ENCODE peak calls at places on chromosomes 6 and 20, in four cellular contexts. One of them, this sample, is unnamed.

GRCh38 chr20:18058661-18059467 is 1.1 kb upstream of the OVOL2 start:
- DNase-seq in GM12865: no peak
- DNase-seq in GM13976: peak
- DNase-seq in natural killer cell: no peak
- DNase-seq in this sample: no peak

GRCh38 chr6:166626177-166627038 is 643 bp downstream of the RPS6KA2 start:
- DNase-seq in GM12865: peak
- DNase-seq in GM13976: peak
- DNase-seq in natural killer cell: peak
- DNase-seq in this sample: no peak

GRCh38 chr6:129929433-129929832 is 68.3 kb upstream of the TMEM244 start:
- DNase-seq in GM12865: no peak
- DNase-seq in GM13976: no peak
- DNase-seq in natural killer cell: no peak
- DNase-seq in this sample: no peak

GRCh38 chr6:30614843-30615218 is 2.2 kb downstream of the PPP1R10 start:
- DNase-seq in GM12865: peak
- DNase-seq in GM13976: peak
- DNase-seq in natural killer cell: peak
- DNase-seq in this sample: peak

GRCh38 chr6:114559419-114559818 is 216.6 kb upstream of the HS3ST5 start:
- DNase-seq in GM12865: no peak
- DNase-seq in GM13976: no peak
- DNase-seq in natural killer cell: no peak
- DNase-seq in this sample: no peak

GRCh38 chr6:18207949-18208348 is 52.7 kb downstream of the KDM1B start:
- DNase-seq in GM12865: no peak
- DNase-seq in GM13976: no peak
- DNase-seq in natural killer cell: no peak
- DNase-seq in this sample: no peak

GRCh38 chr6:125120054-125120590 is 33.5 kb upstream of the TPD52L1 start:
- DNase-seq in GM12865: no peak
- DNase-seq in GM13976: no peak
- DNase-seq in natural killer cell: no peak
- DNase-seq in this sample: no peak

GRCh38 chr6:96520039-96520850 is 1.4 kb upstream of the UFL1 start:
- DNase-seq in GM12865: no peak
- DNase-seq in GM13976: no peak
- DNase-seq in natural killer cell: no peak
- DNase-seq in this sample: no peak

GRCh38 chr6:121732641-121733040 is 297.2 kb downstream of the GJA1 start:
- DNase-seq in GM12865: no peak
- DNase-seq in GM13976: no peak
- DNase-seq in natural killer cell: no peak
- DNase-seq in this sample: no peak

GRCh38 chr6:439681-440167 is 48.2 kb downstream of the IRF4 start:
- DNase-seq in GM12865: no peak
- DNase-seq in GM13976: no peak
- DNase-seq in natural killer cell: no peak
- DNase-seq in this sample: no peak

GRCh38 chr6:126027601-126028000 is 41.3 kb downstream of the TRMT11 start:
- DNase-seq in GM12865: no peak
- DNase-seq in GM13976: no peak
- DNase-seq in natural killer cell: no peak
- DNase-seq in this sample: no peak

GRCh38 chr6:1510239-1510638 is 99.5 kb upstream of the FOXC1 start:
- DNase-seq in GM12865: no peak
- DNase-seq in GM13976: no peak
- DNase-seq in natural killer cell: no peak
- DNase-seq in this sample: no peak

GRCh38 chr6:31658983-31659648 is 1.5 kb downstream of the C6orf47 start:
- DNase-seq in GM12865: no peak
- DNase-seq in GM13976: no peak
- DNase-seq in natural killer cell: no peak
- DNase-seq in this sample: no peak

GRCh38 chr20:8128291-8129046 is 3.6 kb upstream of the PLCB1 start:
- DNase-seq in GM12865: no peak
- DNase-seq in GM13976: no peak
- DNase-seq in natural killer cell: no peak
- DNase-seq in this sample: no peak

GRCh38 chr20:58482416-58482815 is 32.8 kb downstream of the APCDD1L start:
- DNase-seq in GM12865: no peak
- DNase-seq in GM13976: no peak
- DNase-seq in natural killer cell: no peak
- DNase-seq in this sample: no peak

GRCh38 chr6:160919713-160920112 is 71.9 kb upstream of the MAP3K4 start:
- DNase-seq in GM12865: no peak
- DNase-seq in GM13976: no peak
- DNase-seq in natural killer cell: no peak
- DNase-seq in this sample: no peak

GRCh38 chr20:58759947-58760346 is 67.3 kb downstream of the NPEPL1 start:
- DNase-seq in GM12865: no peak
- DNase-seq in GM13976: no peak
- DNase-seq in natural killer cell: no peak
- DNase-seq in this sample: no peak

GRCh38 chr6:384898-385297 is 6.7 kb upstream of the IRF4 start:
- DNase-seq in GM12865: no peak
- DNase-seq in GM13976: no peak
- DNase-seq in natural killer cell: no peak
- DNase-seq in this sample: no peak

GRCh38 chr6:37170273-37171140 is 555 bp downstream of the PIM1 start:
- DNase-seq in GM12865: peak
- DNase-seq in GM13976: peak
- DNase-seq in natural killer cell: peak
- DNase-seq in this sample: peak
- TF ChIP-seq CTCF in GM12865: no peak
- TF ChIP-seq CTCF in GM13976: peak
- TF ChIP-seq CTCF in natural killer cell: peak
- TF ChIP-seq CTCF in this sample: peak

GRCh38 chr6:36765943-36766648 is 68.5 kb downstream of the RAB44 start:
- DNase-seq in GM12865: peak
- DNase-seq in GM13976: peak
- DNase-seq in natural killer cell: peak
- DNase-seq in this sample: peak
- TF ChIP-seq CTCF in GM12865: peak
- TF ChIP-seq CTCF in GM13976: peak
- TF ChIP-seq CTCF in natural killer cell: peak
- TF ChIP-seq CTCF in this sample: peak

GRCh38 chr6:34508425-34508824 is 42.5 kb downstream of the PACSIN1 start:
- DNase-seq in GM12865: no peak
- DNase-seq in GM13976: no peak
- DNase-seq in natural killer cell: no peak
- DNase-seq in this sample: no peak
- TF ChIP-seq CTCF in GM12865: no peak
- TF ChIP-seq CTCF in GM13976: no peak
- TF ChIP-seq CTCF in natural killer cell: no peak
- TF ChIP-seq CTCF in this sample: no peak

GRCh38 chr6:108626777-108627176 is 66.1 kb downstream of the FOXO3 start:
- DNase-seq in GM12865: no peak
- DNase-seq in GM13976: no peak
- DNase-seq in natural killer cell: no peak
- DNase-seq in this sample: no peak

GRCh38 chr6:108619431-108620197 is 58.9 kb downstream of the FOXO3 start:
- DNase-seq in GM12865: no peak
- DNase-seq in GM13976: no peak
- DNase-seq in natural killer cell: no peak
- DNase-seq in this sample: no peak

GRCh38 chr6:108621117-108621516 is 60.4 kb downstream of the FOXO3 start:
- DNase-seq in GM12865: no peak
- DNase-seq in GM13976: no peak
- DNase-seq in natural killer cell: no peak
- DNase-seq in this sample: peak

GRCh38 chr6:108623995-108624394 is 63.3 kb downstream of the FOXO3 start:
- DNase-seq in GM12865: no peak
- DNase-seq in GM13976: no peak
- DNase-seq in natural killer cell: no peak
- DNase-seq in this sample: no peak

GRCh38 chr6:108622601-108623335 is 62.1 kb downstream of the FOXO3 start:
- DNase-seq in GM12865: no peak
- DNase-seq in GM13976: no peak
- DNase-seq in natural killer cell: no peak
- DNase-seq in this sample: peak
- TF ChIP-seq CTCF in GM12865: no peak
- TF ChIP-seq CTCF in GM13976: no peak
- TF ChIP-seq CTCF in natural killer cell: no peak
- TF ChIP-seq CTCF in this sample: no peak

GRCh38 chr6:44072959-44073611 is 54.2 kb downstream of the MRPL14 start:
- DNase-seq in GM12865: peak
- DNase-seq in GM13976: peak
- DNase-seq in natural killer cell: peak
- DNase-seq in this sample: peak

GRCh38 chr6:44072452-44072958 is 54.7 kb downstream of the MRPL14 start:
- DNase-seq in GM12865: no peak
- DNase-seq in GM13976: no peak
- DNase-seq in natural killer cell: no peak
- DNase-seq in this sample: no peak

GRCh38 chr6:44075137-44076015 is 51.9 kb downstream of the MRPL14 start:
- DNase-seq in GM12865: no peak
- DNase-seq in GM13976: no peak
- DNase-seq in natural killer cell: no peak
- DNase-seq in this sample: no peak

GRCh38 chr6:44074383-44075136 is 52.7 kb downstream of the MRPL14 start:
- DNase-seq in GM12865: peak
- DNase-seq in GM13976: peak
- DNase-seq in natural killer cell: peak
- DNase-seq in this sample: peak

DNA sequence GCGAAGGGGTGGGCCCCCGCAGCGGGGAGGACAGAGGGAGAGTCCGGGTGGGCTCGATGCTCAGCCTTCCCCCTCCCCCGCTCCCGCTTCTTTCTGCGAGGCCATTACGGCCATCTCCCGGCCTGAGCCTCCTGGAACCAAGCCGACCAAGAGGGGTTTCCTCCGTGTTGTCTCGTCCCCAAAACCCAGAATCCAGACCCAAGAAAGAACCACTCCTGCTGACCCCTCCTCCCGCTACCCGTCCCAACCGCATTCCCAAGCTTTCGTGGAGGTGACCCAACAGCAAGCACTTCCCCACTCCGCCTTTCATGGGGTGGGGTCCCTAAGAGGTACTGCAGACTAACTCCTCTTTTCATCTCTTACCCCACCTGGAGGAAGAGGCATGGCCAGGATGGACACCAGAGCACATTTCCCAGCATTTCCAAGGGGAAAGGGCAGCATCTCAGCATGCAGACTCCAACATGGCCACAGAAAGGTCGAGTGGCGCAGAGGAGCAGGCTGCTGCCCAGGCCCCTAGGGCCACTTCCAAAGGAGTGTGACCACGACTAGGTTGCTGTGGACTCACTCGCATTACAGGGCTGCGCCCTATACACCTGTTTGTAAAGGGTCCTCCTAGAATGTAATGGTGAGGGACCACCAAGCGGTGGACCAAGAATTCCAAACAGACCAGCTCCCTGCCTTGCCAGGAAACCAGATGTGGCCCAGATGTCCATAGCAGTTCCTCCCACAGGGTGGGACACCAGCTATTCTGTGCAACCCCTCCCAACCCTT is 53.5 kb downstream of the MRPL14 start:
- DNase-seq in GM12865: peak
- DNase-seq in GM13976: no peak
- DNase-seq in natural killer cell: no peak
- DNase-seq in this sample: no peak
- TF ChIP-seq CTCF in GM12865: peak
- TF ChIP-seq CTCF in GM13976: no peak
- TF ChIP-seq CTCF in natural killer cell: no peak
- TF ChIP-seq CTCF in this sample: no peak

GRCh38 chr20:33489495-33490022 is 337 bp upstream of the CBFA2T2 start:
- DNase-seq in GM12865: peak
- DNase-seq in GM13976: peak
- DNase-seq in natural killer cell: peak
- DNase-seq in this sample: peak

GRCh38 chr20:33488201-33488600 is 1.7 kb upstream of the CBFA2T2 start:
- DNase-seq in GM12865: no peak
- DNase-seq in GM13976: no peak
- DNase-seq in natural killer cell: no peak
- DNase-seq in this sample: no peak

GRCh38 chr20:33490934-33491656 is 1.2 kb downstream of the CBFA2T2 start:
- DNase-seq in GM12865: no peak
- DNase-seq in GM13976: peak
- DNase-seq in natural killer cell: no peak
- DNase-seq in this sample: no peak

GRCh38 chr20:33493076-33493766 is 3.3 kb downstream of the CBFA2T2 start:
- DNase-seq in GM12865: no peak
- DNase-seq in GM13976: no peak
- DNase-seq in natural killer cell: no peak
- DNase-seq in this sample: no peak

GRCh38 chr20:33490023-33490933 is at the start of gene CBFA2T2:
- DNase-seq in GM12865: no peak
- DNase-seq in GM13976: no peak
- DNase-seq in natural killer cell: no peak
- DNase-seq in this sample: peak
- TF ChIP-seq CTCF in GM12865: no peak
- TF ChIP-seq CTCF in GM13976: no peak
- TF ChIP-seq CTCF in natural killer cell: no peak
- TF ChIP-seq CTCF in this sample: no peak

GRCh38 chr20:63216041-63216848 is at the start of gene YTHDF1:
- DNase-seq in GM12865: peak
- DNase-seq in GM13976: peak
- DNase-seq in natural killer cell: peak
- DNase-seq in this sample: peak

GRCh38 chr20:63216849-63217471 is 1.0 kb upstream of the YTHDF1 start:
- DNase-seq in GM12865: no peak
- DNase-seq in GM13976: no peak
- DNase-seq in natural killer cell: no peak
- DNase-seq in this sample: no peak

GRCh38 chr20:63214514-63214913 is 1.4 kb downstream of the YTHDF1 start:
- DNase-seq in GM12865: no peak
- DNase-seq in GM13976: no peak
- DNase-seq in natural killer cell: no peak
- DNase-seq in this sample: no peak

GRCh38 chr20:63217706-63218105 is 1.8 kb upstream of the YTHDF1 start:
- DNase-seq in GM12865: no peak
- DNase-seq in GM13976: no peak
- DNase-seq in natural killer cell: no peak
- DNase-seq in this sample: no peak

GRCh38 chr20:63215101-63216040 is 560 bp downstream of the YTHDF1 start:
- DNase-seq in GM12865: peak
- DNase-seq in GM13976: peak
- DNase-seq in natural killer cell: no peak
- DNase-seq in this sample: no peak
- TF ChIP-seq CTCF in GM12865: peak
- TF ChIP-seq CTCF in GM13976: peak
- TF ChIP-seq CTCF in natural killer cell: no peak
- TF ChIP-seq CTCF in this sample: no peak

This sample was measured in CD14-positive monocyte.